ENCODE peak calls at places on chromosome 11, in ten cellular contexts. One of them, this sample, is unnamed.

GRCh38 chr11:34514050-34514449 is 456 bp upstream of the ELF5 start:
- DNase-seq in esophagus squamous epithelium: no peak
- DNase-seq in PC-9: no peak
- DNase-seq in heart left ventricle: no peak
- DNase-seq in tibial artery: no peak
- DNase-seq in IMR-90: no peak
- DNase-seq in CD8-positive, alpha-beta T cell: no peak
- DNase-seq in GM23338: peak; percentile 17
- DNase-seq in endothelial cell of umbilical vein: no peak
- DNase-seq in lung: no peak
- DNase-seq in this sample: no peak

GRCh38 chr11:67371549-67372231 is 1.7 kb downstream of the CLCF1 start:
- DNase-seq in endothelial cell of umbilical vein: no peak
- DNase-seq in CD8-positive, alpha-beta T cell: no peak
- DNase-seq in tibial artery: no peak
- DNase-seq in IMR-90: peak; percentile 52
- DNase-seq in esophagus squamous epithelium: no peak
- DNase-seq in heart left ventricle: no peak
- DNase-seq in PC-9: no peak
- DNase-seq in lung: no peak
- DNase-seq in GM23338: peak; percentile 77
- DNase-seq in this sample: peak; percentile 57

GRCh38 chr11:121864660-121865059 is 251.4 kb downstream of the BLID start:
- DNase-seq in tibial artery: no peak
- DNase-seq in CD8-positive, alpha-beta T cell: no peak
- DNase-seq in GM23338: no peak
- DNase-seq in IMR-90: no peak
- DNase-seq in esophagus squamous epithelium: no peak
- DNase-seq in PC-9: no peak
- DNase-seq in lung: no peak
- DNase-seq in endothelial cell of umbilical vein: no peak
- DNase-seq in heart left ventricle: no peak
- DNase-seq in this sample: no peak

GRCh38 chr11:62401781-62402180 is 17.1 kb upstream of the SCGB1A1 start:
- DNase-seq in tibial artery: no peak
- DNase-seq in endothelial cell of umbilical vein: no peak
- DNase-seq in esophagus squamous epithelium: no peak
- DNase-seq in IMR-90: no peak
- DNase-seq in CD8-positive, alpha-beta T cell: no peak
- DNase-seq in lung: no peak
- DNase-seq in PC-9: no peak
- DNase-seq in heart left ventricle: no peak
- DNase-seq in GM23338: no peak
- DNase-seq in this sample: no peak

GRCh38 chr11:83284501-83285051 is 1.6 kb downstream of the CCDC90B start:
- DNase-seq in tibial artery: no peak
- DNase-seq in GM23338: no peak
- DNase-seq in CD8-positive, alpha-beta T cell: no peak
- DNase-seq in esophagus squamous epithelium: no peak
- DNase-seq in endothelial cell of umbilical vein: peak; percentile 36
- DNase-seq in lung: no peak
- DNase-seq in heart left ventricle: no peak
- DNase-seq in PC-9: no peak
- DNase-seq in IMR-90: no peak
- DNase-seq in this sample: peak; percentile 76

GRCh38 chr11:34332524-34332923 is 25.3 kb downstream of the ABTB2 start:
- DNase-seq in GM23338: peak; percentile 18
- DNase-seq in lung: no peak
- DNase-seq in esophagus squamous epithelium: no peak
- DNase-seq in endothelial cell of umbilical vein: no peak
- DNase-seq in PC-9: peak; percentile 51
- DNase-seq in heart left ventricle: no peak
- DNase-seq in tibial artery: no peak
- DNase-seq in IMR-90: no peak
- DNase-seq in CD8-positive, alpha-beta T cell: no peak
- DNase-seq in this sample: no peak

GRCh38 chr11:131837562-131837961 is 467.1 kb downstream of the NTM start:
- DNase-seq in heart left ventricle: no peak
- DNase-seq in CD8-positive, alpha-beta T cell: no peak
- DNase-seq in tibial artery: no peak
- DNase-seq in IMR-90: no peak
- DNase-seq in GM23338: no peak
- DNase-seq in endothelial cell of umbilical vein: no peak
- DNase-seq in esophagus squamous epithelium: no peak
- DNase-seq in PC-9: no peak
- DNase-seq in lung: no peak
- DNase-seq in this sample: no peak

GRCh38 chr11:125494987-125495725 is 909 bp downstream of the FEZ1 start:
- DNase-seq in GM23338: peak; percentile 77
- DNase-seq in tibial artery: peak; percentile 47
- DNase-seq in esophagus squamous epithelium: no peak
- DNase-seq in IMR-90: peak; percentile 31
- DNase-seq in endothelial cell of umbilical vein: peak; percentile 61
- DNase-seq in heart left ventricle: peak; percentile 38
- DNase-seq in PC-9: no peak
- DNase-seq in CD8-positive, alpha-beta T cell: no peak
- DNase-seq in lung: no peak
- DNase-seq in this sample: no peak

DNA sequence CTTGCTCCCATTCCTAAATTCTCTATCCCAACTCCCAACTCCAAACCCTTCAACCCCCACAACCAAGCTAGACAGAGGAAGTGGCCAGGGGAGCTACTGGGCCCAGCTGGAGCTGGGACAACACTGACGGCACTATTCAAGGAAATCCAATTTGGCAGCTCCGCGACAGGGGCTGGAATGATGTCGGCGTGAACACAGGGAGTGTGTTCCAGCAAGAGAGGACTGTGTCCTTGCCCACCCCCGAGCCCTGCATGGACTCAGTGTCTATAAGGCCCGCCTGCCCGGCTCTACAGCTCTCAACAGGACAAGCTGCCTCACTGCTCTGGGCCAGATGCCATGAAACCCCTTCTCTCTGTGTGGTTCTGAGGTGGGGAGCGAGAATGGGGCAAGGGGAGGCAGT is 11.3 kb downstream of the PCSK7 start:
- DNase-seq in lung: no peak
- DNase-seq in tibial artery: peak; percentile 85
- DNase-seq in IMR-90: no peak
- DNase-seq in endothelial cell of umbilical vein: no peak
- DNase-seq in PC-9: no peak
- DNase-seq in heart left ventricle: peak; percentile 79
- DNase-seq in GM23338: no peak
- DNase-seq in CD8-positive, alpha-beta T cell: no peak
- DNase-seq in esophagus squamous epithelium: no peak
- DNase-seq in this sample: no peak
- H3K4me1 ChIP-seq in lung: peaks cover 13% of the 10 kb centered on the region
- H3K4me1 ChIP-seq in tibial artery: peaks cover 74% of the 10 kb centered on the region
- H3K4me1 ChIP-seq in IMR-90: peaks cover 40% of the 10 kb centered on the region
- H3K4me1 ChIP-seq in endothelial cell of umbilical vein: peaks cover 11% of the 10 kb centered on the region
- H3K4me1 ChIP-seq in PC-9: peaks cover 14% of the 10 kb centered on the region
- H3K4me1 ChIP-seq in heart left ventricle: peaks cover 59% of the 10 kb centered on the region
- H3K4me1 ChIP-seq in GM23338: no peaks in the 10 kb centered on the region
- H3K4me1 ChIP-seq in CD8-positive, alpha-beta T cell: no peaks in the 10 kb centered on the region
- H3K4me1 ChIP-seq in esophagus squamous epithelium: peaks cover 34% of the 10 kb centered on the region
- H3K4me1 ChIP-seq in this sample: peaks cover 22% of the 10 kb centered on the region

GRCh38 chr11:113334183-113334582 is 19.8 kb downstream of the TTC12 start:
- DNase-seq in GM23338: no peak
- DNase-seq in esophagus squamous epithelium: no peak
- DNase-seq in PC-9: no peak
- DNase-seq in CD8-positive, alpha-beta T cell: no peak
- DNase-seq in lung: no peak
- DNase-seq in tibial artery: no peak
- DNase-seq in IMR-90: no peak
- DNase-seq in endothelial cell of umbilical vein: no peak
- DNase-seq in heart left ventricle: no peak
- DNase-seq in this sample: no peak

GRCh38 chr11:113331988-113332387 is 17.6 kb downstream of the TTC12 start:
- DNase-seq in tibial artery: no peak
- DNase-seq in IMR-90: no peak
- DNase-seq in GM23338: no peak
- DNase-seq in esophagus squamous epithelium: no peak
- DNase-seq in lung: no peak
- DNase-seq in CD8-positive, alpha-beta T cell: no peak
- DNase-seq in PC-9: no peak
- DNase-seq in endothelial cell of umbilical vein: no peak
- DNase-seq in heart left ventricle: no peak
- DNase-seq in this sample: no peak

GRCh38 chr11:113332638-113333329 is 18.4 kb downstream of the TTC12 start:
- DNase-seq in esophagus squamous epithelium: no peak
- DNase-seq in tibial artery: no peak
- DNase-seq in endothelial cell of umbilical vein: no peak
- DNase-seq in heart left ventricle: no peak
- DNase-seq in PC-9: no peak
- DNase-seq in IMR-90: no peak
- DNase-seq in CD8-positive, alpha-beta T cell: no peak
- DNase-seq in GM23338: no peak
- DNase-seq in lung: no peak
- DNase-seq in this sample: no peak

GRCh38 chr11:113329725-113330124 is 15.3 kb downstream of the TTC12 start:
- DNase-seq in lung: no peak
- DNase-seq in GM23338: no peak
- DNase-seq in tibial artery: no peak
- DNase-seq in PC-9: no peak
- DNase-seq in esophagus squamous epithelium: no peak
- DNase-seq in IMR-90: no peak
- DNase-seq in heart left ventricle: no peak
- DNase-seq in CD8-positive, alpha-beta T cell: no peak
- DNase-seq in endothelial cell of umbilical vein: no peak
- DNase-seq in this sample: no peak

DNA sequence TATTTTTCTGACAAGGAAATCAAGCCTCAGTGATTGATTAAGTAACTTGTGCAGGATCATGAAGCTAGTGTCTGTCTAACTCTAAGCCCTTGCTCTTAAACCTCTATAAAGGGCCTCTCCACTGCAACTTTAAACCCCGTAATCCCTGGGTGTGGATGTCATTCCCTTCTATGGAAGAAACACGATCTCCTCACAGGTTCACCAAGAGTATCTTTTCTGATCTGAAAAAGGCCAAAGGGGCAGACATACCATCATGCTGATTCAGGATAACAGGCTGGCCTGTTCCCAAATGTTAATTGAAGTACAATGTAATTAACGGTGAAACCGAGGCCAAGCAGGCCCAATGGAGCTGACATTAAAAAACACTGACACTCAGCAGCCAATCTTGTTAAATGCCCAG is 17.1 kb downstream of the TTC12 start:
- DNase-seq in heart left ventricle: no peak
- DNase-seq in endothelial cell of umbilical vein: no peak
- DNase-seq in PC-9: no peak
- DNase-seq in GM23338: no peak
- DNase-seq in lung: no peak
- DNase-seq in tibial artery: no peak
- DNase-seq in IMR-90: no peak
- DNase-seq in esophagus squamous epithelium: no peak
- DNase-seq in CD8-positive, alpha-beta T cell: no peak
- DNase-seq in this sample: peak; percentile 41
- H3K36me3 ChIP-seq in heart left ventricle: peaks cover 96% of the 10 kb centered on the region
- H3K36me3 ChIP-seq in endothelial cell of umbilical vein: no peaks in the 10 kb centered on the region
- H3K36me3 ChIP-seq in PC-9: peaks cover 8% of the 10 kb centered on the region
- H3K36me3 ChIP-seq in GM23338: no peaks in the 10 kb centered on the region
- H3K36me3 ChIP-seq in lung: peaks cover 34% of the 10 kb centered on the region
- H3K36me3 ChIP-seq in tibial artery: peaks cover 47% of the 10 kb centered on the region
- H3K36me3 ChIP-seq in IMR-90: peaks cover 13% of the 10 kb centered on the region
- H3K36me3 ChIP-seq in esophagus squamous epithelium: no peaks in the 10 kb centered on the region
- H3K36me3 ChIP-seq in CD8-positive, alpha-beta T cell: peaks cover 24% of the 10 kb centered on the region
- H3K36me3 ChIP-seq in this sample: no peaks in the 10 kb centered on the region

GRCh38 chr11:108871867-108872266 is 207.0 kb downstream of the DDX10 start:
- DNase-seq in CD8-positive, alpha-beta T cell: no peak
- DNase-seq in tibial artery: no peak
- DNase-seq in endothelial cell of umbilical vein: no peak
- DNase-seq in GM23338: no peak
- DNase-seq in esophagus squamous epithelium: no peak
- DNase-seq in lung: no peak
- DNase-seq in PC-9: no peak
- DNase-seq in heart left ventricle: no peak
- DNase-seq in IMR-90: no peak
- DNase-seq in this sample: no peak

GRCh38 chr11:108873305-108873704 is 208.4 kb downstream of the DDX10 start:
- DNase-seq in endothelial cell of umbilical vein: no peak
- DNase-seq in tibial artery: no peak
- DNase-seq in lung: no peak
- DNase-seq in GM23338: no peak
- DNase-seq in heart left ventricle: no peak
- DNase-seq in esophagus squamous epithelium: no peak
- DNase-seq in IMR-90: peak; percentile 17
- DNase-seq in PC-9: no peak
- DNase-seq in CD8-positive, alpha-beta T cell: no peak
- DNase-seq in this sample: no peak

GRCh38 chr11:108873938-108874337 is 209.1 kb downstream of the DDX10 start:
- DNase-seq in IMR-90: no peak
- DNase-seq in esophagus squamous epithelium: no peak
- DNase-seq in PC-9: no peak
- DNase-seq in heart left ventricle: no peak
- DNase-seq in GM23338: no peak
- DNase-seq in tibial artery: no peak
- DNase-seq in endothelial cell of umbilical vein: peak; percentile 61
- DNase-seq in CD8-positive, alpha-beta T cell: no peak
- DNase-seq in lung: no peak
- DNase-seq in this sample: no peak

GRCh38 chr11:108871152-108871551 is 206.3 kb downstream of the DDX10 start:
- DNase-seq in esophagus squamous epithelium: no peak
- DNase-seq in lung: no peak
- DNase-seq in endothelial cell of umbilical vein: peak; percentile 81
- DNase-seq in GM23338: peak; percentile 74
- DNase-seq in CD8-positive, alpha-beta T cell: no peak
- DNase-seq in tibial artery: no peak
- DNase-seq in heart left ventricle: peak; percentile 25
- DNase-seq in PC-9: no peak
- DNase-seq in IMR-90: peak; percentile 75
- DNase-seq in this sample: no peak

GRCh38 chr11:108872781-108873291 is 208.0 kb downstream of the DDX10 start:
- DNase-seq in endothelial cell of umbilical vein: peak; percentile 70
- DNase-seq in esophagus squamous epithelium: no peak
- DNase-seq in CD8-positive, alpha-beta T cell: no peak
- DNase-seq in PC-9: no peak
- DNase-seq in heart left ventricle: no peak
- DNase-seq in lung: no peak
- DNase-seq in GM23338: no peak
- DNase-seq in IMR-90: peak; percentile 15
- DNase-seq in tibial artery: no peak
- DNase-seq in this sample: no peak
- H3K4me1 ChIP-seq in endothelial cell of umbilical vein: peaks cover 63% of the 10 kb centered on the region
- H3K4me1 ChIP-seq in esophagus squamous epithelium: no peaks in the 10 kb centered on the region
- H3K4me1 ChIP-seq in CD8-positive, alpha-beta T cell: no peaks in the 10 kb centered on the region
- H3K4me1 ChIP-seq in PC-9: no peaks in the 10 kb centered on the region
- H3K4me1 ChIP-seq in heart left ventricle: peaks cover 9% of the 10 kb centered on the region
- H3K4me1 ChIP-seq in lung: peaks cover 4% of the 10 kb centered on the region
- H3K4me1 ChIP-seq in GM23338: peaks cover 41% of the 10 kb centered on the region
- H3K4me1 ChIP-seq in IMR-90: peaks cover 4% of the 10 kb centered on the region
- H3K4me1 ChIP-seq in tibial artery: no peaks in the 10 kb centered on the region
- H3K4me1 ChIP-seq in this sample: no peaks in the 10 kb centered on the region

GRCh38 chr11:985435-985834 is 51.1 kb downstream of the MUC6 start:
- DNase-seq in CD8-positive, alpha-beta T cell: no peak
- DNase-seq in GM23338: no peak
- DNase-seq in IMR-90: no peak
- DNase-seq in PC-9: no peak
- DNase-seq in tibial artery: no peak
- DNase-seq in esophagus squamous epithelium: no peak
- DNase-seq in endothelial cell of umbilical vein: no peak
- DNase-seq in heart left ventricle: no peak
- DNase-seq in lung: peak; percentile 38
- DNase-seq in this sample: no peak

GRCh38 chr11:986270-986951 is 50.1 kb downstream of the MUC6 start:
- DNase-seq in heart left ventricle: no peak
- DNase-seq in tibial artery: no peak
- DNase-seq in lung: peak; percentile 73
- DNase-seq in PC-9: peak; percentile 35
- DNase-seq in endothelial cell of umbilical vein: no peak
- DNase-seq in esophagus squamous epithelium: no peak
- DNase-seq in GM23338: no peak
- DNase-seq in CD8-positive, alpha-beta T cell: no peak
- DNase-seq in IMR-90: no peak
- DNase-seq in this sample: no peak

GRCh38 chr11:984576-984975 is 51.9 kb downstream of the MUC6 start:
- DNase-seq in esophagus squamous epithelium: no peak
- DNase-seq in GM23338: no peak
- DNase-seq in heart left ventricle: no peak
- DNase-seq in lung: no peak
- DNase-seq in endothelial cell of umbilical vein: no peak
- DNase-seq in tibial artery: no peak
- DNase-seq in PC-9: no peak
- DNase-seq in CD8-positive, alpha-beta T cell: no peak
- DNase-seq in IMR-90: no peak
- DNase-seq in this sample: no peak

GRCh38 chr11:986952-987305 is 49.6 kb downstream of the MUC6 start:
- DNase-seq in IMR-90: no peak
- DNase-seq in tibial artery: no peak
- DNase-seq in endothelial cell of umbilical vein: no peak
- DNase-seq in lung: no peak
- DNase-seq in CD8-positive, alpha-beta T cell: no peak
- DNase-seq in esophagus squamous epithelium: no peak
- DNase-seq in GM23338: no peak
- DNase-seq in PC-9: no peak
- DNase-seq in heart left ventricle: no peak
- DNase-seq in this sample: no peak

DNA sequence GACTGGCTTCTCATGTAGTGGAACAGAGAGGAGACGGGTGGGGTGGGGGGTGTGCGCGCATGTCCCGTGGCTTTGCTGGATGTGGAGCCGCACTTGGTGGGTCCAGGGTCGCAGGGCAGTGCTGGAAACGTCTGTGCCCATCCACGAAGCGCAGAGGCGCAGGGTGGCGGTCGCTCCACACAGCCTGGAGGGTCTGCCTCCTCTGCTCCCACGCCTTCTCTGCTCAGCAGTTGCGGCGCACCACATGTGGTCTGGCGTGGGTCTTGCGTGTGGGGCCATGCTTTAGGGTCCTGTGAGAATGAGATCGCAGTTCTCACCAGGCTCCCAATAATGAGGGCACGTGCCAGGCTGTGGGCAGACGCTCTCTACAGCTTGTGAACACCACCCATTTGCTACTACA is 50.7 kb downstream of the MUC6 start:
- DNase-seq in lung: no peak
- DNase-seq in tibial artery: no peak
- DNase-seq in CD8-positive, alpha-beta T cell: no peak
- DNase-seq in PC-9: no peak
- DNase-seq in GM23338: no peak
- DNase-seq in IMR-90: no peak
- DNase-seq in endothelial cell of umbilical vein: no peak
- DNase-seq in heart left ventricle: no peak
- DNase-seq in esophagus squamous epithelium: no peak
- DNase-seq in this sample: no peak
- H3K36me3 ChIP-seq in lung: peaks cover 17% of the 10 kb centered on the region
- H3K36me3 ChIP-seq in tibial artery: peaks cover 79% of the 10 kb centered on the region
- H3K36me3 ChIP-seq in CD8-positive, alpha-beta T cell: peaks cover 54% of the 10 kb centered on the region
- H3K36me3 ChIP-seq in PC-9: no peaks in the 10 kb centered on the region
- H3K36me3 ChIP-seq in GM23338: peaks cover 6% of the 10 kb centered on the region
- H3K36me3 ChIP-seq in IMR-90: peaks cover 73% of the 10 kb centered on the region
- H3K36me3 ChIP-seq in endothelial cell of umbilical vein: peaks cover 19% of the 10 kb centered on the region
- H3K36me3 ChIP-seq in heart left ventricle: peaks cover 91% of the 10 kb centered on the region
- H3K36me3 ChIP-seq in esophagus squamous epithelium: peaks cover 71% of the 10 kb centered on the region
- H3K36me3 ChIP-seq in this sample: peaks cover 32% of the 10 kb centered on the region

This sample was measured in SJCRH30.